ENCODE peak calls at places on chromosome 7, in ten cellular contexts. D is coronary artery; I is activated CD4-positive, alpha-beta T cell treated with anti-CD3 and anti-CD28 coated beads for 48 hours; V is ELF-1; W is activated T-helper 1 cell treated with anti-CD3 and anti-CD28 coated beads, Interleukin-12 subunit alpha, Interleukin-12 subunit beta, Interleukin-2, Interleukin-4 antibody, amounts not matched to agents 30 ng/mL and 10 ng/mL and 1 ng/mL, durations not matched to agents 14 hours and 24 hours and 36 hours; F is ACHN; M is HFFc6; Z is heart right ventricle; P is PC-9; G is Calu3. L is an unnamed sample.

GRCh38 chr7:118183254-118183585 is 744 bp upstream of the LSM8 start:
- DNase-seq in F (peak), V (peak), P (no peak), D (no peak), I (peak), Z (no peak), G (peak), M (no peak), W (no peak), L (no peak)

GRCh38 chr7:71793251-71793650 is 618.9 kb downstream of the CALN1 start:
- DNase-seq in V (no peak), D (no peak), Z (no peak), G (no peak), P (no peak), F (no peak), M (no peak), W (no peak), I (no peak), L (no peak)

GRCh38 chr7:31109751-31110150 is 57.6 kb downstream of the ADCYAP1R1 start:
- DNase-seq in F (no peak), W (no peak), P (no peak), D (peak), M (no peak), V (no peak), Z (no peak), I (no peak), G (no peak), L (no peak)

GRCh38 chr7:98727146-98727709 is 110.1 kb downstream of the NPTX2 start:
- DNase-seq in W (no peak), F (no peak), D (no peak), G (no peak), Z (no peak), V (peak), P (no peak), M (no peak), I (no peak), L (peak)

GRCh38 chr7:7565018-7565680 is 1.5 kb upstream of the MIOS start:
- DNase-seq in D (no peak), P (no peak), V (no peak), W (no peak), F (no peak), I (peak), M (no peak), G (no peak), Z (no peak), L (no peak)

GRCh38 chr7:99919814-99920618 is 686 bp upstream of the TRIM4 start:
- DNase-seq in G (no peak), V (no peak), P (no peak), F (no peak), M (no peak), D (no peak), W (no peak), Z (no peak), I (no peak), L (no peak)

GRCh38 chr7:138864667-138865066 is 66.7 kb upstream of the ATP6V0A4 start:
- DNase-seq in W (no peak), V (no peak), I (no peak), Z (no peak), P (peak), M (peak), D (no peak), G (peak), F (no peak), L (no peak)

GRCh38 chr7:135597181-135597925 is 39.6 kb downstream of the NUP205 start:
- DNase-seq in D (no peak), Z (no peak), M (no peak), W (no peak), P (no peak), V (no peak), I (no peak), G (no peak), F (no peak), L (no peak)

GRCh38 chr7:134108803-134109202 is 18.3 kb upstream of the LRGUK start:
- DNase-seq in W (no peak), M (peak), D (no peak), Z (no peak), V (no peak), G (no peak), I (no peak), F (no peak), P (no peak), L (peak)

GRCh38 chr7:22240904-22241571 is 115.9 kb downstream of the RAPGEF5 start:
- DNase-seq in D (no peak), M (no peak), G (no peak), F (no peak), P (no peak), Z (no peak), I (no peak), W (no peak), V (no peak), L (no peak)

GRCh38 chr7:28615091-28615490 is 202.8 kb downstream of the CREB5 start:
- DNase-seq in V (peak), D (no peak), P (no peak), F (no peak), G (no peak), I (no peak), Z (no peak), M (no peak), W (no peak), L (peak)

GRCh38 chr7:132030161-132030568 is 473.7 kb upstream of the PODXL start:
- DNase-seq in W (no peak), D (no peak), G (peak), I (no peak), P (peak), Z (peak), V (no peak), F (no peak), M (no peak), L (no peak)

GRCh38 chr7:120862987-120863386 is 5.0 kb upstream of the TSPAN12 start:
- DNase-seq in D (no peak), V (no peak), G (no peak), I (no peak), Z (no peak), P (no peak), M (no peak), F (peak), W (no peak), L (no peak)

GRCh38 chr7:89029864-89030263 is 234.3 kb upstream of the TEX47 start:
- DNase-seq in M (no peak), P (peak), G (no peak), I (no peak), D (no peak), V (no peak), F (no peak), W (no peak), Z (no peak), L (peak)

GRCh38 chr7:19061331-19061730 is 56.1 kb downstream of the TWIST1 start:
- DNase-seq in G (no peak), F (no peak), M (no peak), D (no peak), P (no peak), W (no peak), I (no peak), V (no peak), Z (no peak), L (no peak)

GRCh38 chr7:121530251-121531174 is 134.4 kb upstream of the FAM3C start:
- DNase-seq in V (peak), G (peak), Z (peak), P (peak), W (peak), F (peak), I (peak), M (peak), D (no peak), L (peak)

GRCh38 chr7:140670343-140670935 is 2.3 kb upstream of the ADCK2 start:
- DNase-seq in F (no peak), M (no peak), P (no peak), I (no peak), Z (no peak), G (no peak), V (no peak), D (no peak), W (no peak), L (no peak)

GRCh38 chr7:54354436-54354835 is 187.7 kb upstream of the VSTM2A start:
- DNase-seq in W (no peak), G (no peak), P (peak), Z (no peak), F (no peak), I (no peak), M (no peak), V (no peak), D (no peak), L (peak)

GRCh38 chr7:104410742-104411141 is 82.3 kb downstream of the LHFPL3 start:
- DNase-seq in M (no peak), Z (no peak), V (no peak), W (no peak), D (no peak), F (no peak), P (no peak), I (no peak), G (no peak), L (no peak)

GRCh38 chr7:94366827-94367226 is 27.9 kb upstream of the COL1A2 start:
- DNase-seq in D (no peak), I (no peak), F (no peak), G (no peak), Z (no peak), P (no peak), V (peak), W (no peak), M (no peak), L (no peak)

GRCh38 chr7:143901360-143901709 is 641 bp downstream of the TCAF1 start:
- DNase-seq in V (peak), D (no peak), G (no peak), W (no peak), Z (peak), P (no peak), I (no peak), F (no peak), M (peak), L (no peak)

GRCh38 chr7:82740246-82740848 is 296.8 kb upstream of the CACNA2D1 start:
- DNase-seq in G (peak), V (no peak), F (peak), P (peak), I (peak), Z (peak), W (no peak), D (no peak), M (peak), L (peak)

GRCh38 chr7:96709381-96710228 is at the start of gene SEM1:
- DNase-seq in Z (peak), W (peak), V (peak), F (peak), G (peak), M (peak), D (peak), P (peak), I (peak), L (peak)

GRCh38 chr7:142808802-142809583 is 38.2 kb downstream of the PRSS2 start:
- DNase-seq in F (no peak), Z (no peak), D (peak), P (peak), G (peak), W (peak), V (no peak), M (peak), I (peak), L (no peak)

GRCh38 chr7:2470204-2471021 is 5.8 kb downstream of the GRIFIN start:
- DNase-seq in Z (no peak), D (peak), G (no peak), I (no peak), M (no peak), F (no peak), W (no peak), P (no peak), V (no peak), L (no peak)

GRCh38 chr7:132519936-132520335 is 56.3 kb downstream of the PLXNA4 start:
- DNase-seq in G (no peak), W (no peak), I (no peak), Z (no peak), D (no peak), F (no peak), V (no peak), P (no peak), M (no peak), L (no peak)

GRCh38 chr7:30660331-30661255 is 21.7 kb downstream of the CRHR2 start:
- DNase-seq in D (no peak), V (no peak), F (no peak), Z (no peak), W (no peak), I (no peak), M (no peak), P (no peak), G (no peak), L (no peak)

GRCh38 chr7:97022451-97023306 is 2.0 kb downstream of the DLX5 start:
- DNase-seq in F (no peak), W (no peak), Z (no peak), G (no peak), I (no peak), P (no peak), M (no peak), D (no peak), V (peak), L (no peak)

GRCh38 chr7:149885191-149886017 is 11.6 kb downstream of the ATP6V0E2 start:
- DNase-seq in D (peak), F (no peak), W (no peak), Z (no peak), V (peak), G (no peak), P (no peak), I (no peak), M (no peak), L (no peak)

GRCh38 chr7:27140108-27140842 is 3.2 kb downstream of the HOXA5 start:
- DNase-seq in P (no peak), Z (no peak), W (no peak), I (no peak), V (no peak), G (no peak), M (no peak), D (no peak), F (no peak), L (no peak)

GRCh38 chr7:94393251-94393758 is 1.4 kb upstream of the COL1A2 start:
- DNase-seq in W (no peak), V (peak), G (no peak), P (no peak), M (no peak), F (no peak), D (no peak), Z (peak), I (no peak), L (no peak)

GRCh38 chr7:87380905-87381304 is 35.4 kb downstream of the CROT start:
- DNase-seq in I (no peak), V (no peak), W (no peak), P (no peak), F (no peak), Z (no peak), G (no peak), M (no peak), D (no peak), L (peak)

GRCh38 chr7:134254311-134254710 is 62.4 kb downstream of the SLC35B4 start:
- DNase-seq in V (peak), G (no peak), M (no peak), W (no peak), Z (no peak), I (no peak), F (peak), D (no peak), P (no peak), L (peak)

GRCh38 chr7:18637516-18637915 is 142.0 kb downstream of the HDAC9 start:
- DNase-seq in I (no peak), V (no peak), Z (no peak), P (no peak), W (no peak), M (no peak), G (no peak), F (no peak), D (no peak), L (no peak)

L was measured in SK-MEL-5.